ENCODE peak calls at places on chromosomes 1 and 21, in seven cellular contexts. P is psoas muscle, L is IMR-90, D is heart left ventricle, X is tibial artery, Q is ovary, V is fibroblast of lung. G is an unnamed sample.

GRCh38 chr1:207910678-207911354 is at the start of gene CD34:
- DNase-seq in P (peak; percentile 75), L (no peak), D (peak; percentile 84), X (peak; percentile 53), Q (peak; percentile 40), V (no peak), G (no peak)

GRCh38 chr1:24134376-24134775 is 8.6 kb downstream of the IL22RA1 start:
- DNase-seq in P (no peak), L (no peak), D (no peak), X (no peak), Q (no peak), V (no peak), G (peak; percentile 15)

GRCh38 chr1:63152572-63152971 is 169.8 kb upstream of the FOXD3 start:
- DNase-seq in P (no peak), L (no peak), D (no peak), X (no peak), Q (no peak), V (no peak), G (no peak)

GRCh38 chr21:27045281-27045985 is 78.5 kb upstream of the ADAMTS5 start:
- DNase-seq in P (no peak), L (no peak), D (no peak), X (no peak), Q (no peak), V (peak; percentile 27), G (no peak)

GRCh38 chr1:243407284-243408018 is 151.6 kb downstream of the SDCCAG8 start:
- DNase-seq in P (no peak), L (peak; percentile 64), D (no peak), X (no peak), Q (no peak), V (peak; percentile 37), G (no peak)

GRCh38 chr1:208165659-208166058 is 78.5 kb downstream of the PLXNA2 start:
- DNase-seq in P (no peak), L (peak; percentile 5), D (peak; percentile 55), X (no peak), Q (no peak), V (no peak), G (no peak)

GRCh38 chr1:19250629-19251304 is 557 bp downstream of the EMC1 start:
- DNase-seq in P (no peak), L (no peak), D (no peak), X (no peak), Q (no peak), V (no peak), G (no peak)

GRCh38 chr1:113630340-113631327 is 128.7 kb downstream of the PHTF1 start:
- DNase-seq in P (no peak), L (no peak), D (no peak), X (no peak), Q (no peak), V (no peak), G (no peak)

GRCh38 chr1:150621497-150622113 is 7.8 kb downstream of the ENSA start:
- DNase-seq in P (peak; percentile 59), L (peak; percentile 79), D (peak; percentile 47), X (peak; percentile 70), Q (peak; percentile 32), V (peak; percentile 84), G (peak; percentile 58)

GRCh38 chr1:84598846-84599741 is 24.9 kb upstream of the CTBS start:
- DNase-seq in P (no peak), L (peak; percentile 90), D (no peak), X (no peak), Q (no peak), V (peak; percentile 86), G (no peak)

GRCh38 chr1:221698579-221699349 is 43.1 kb downstream of the DUSP10 start:
- DNase-seq in P (no peak), L (no peak), D (no peak), X (no peak), Q (no peak), V (no peak), G (no peak)

GRCh38 chr1:246199086-246199485 is 308.0 kb downstream of the SMYD3 start:
- DNase-seq in P (no peak), L (no peak), D (no peak), X (no peak), Q (no peak), V (no peak), G (no peak)

GRCh38 chr21:39220150-39220549 is 36.9 kb upstream of the PSMG1 start:
- DNase-seq in P (no peak), L (no peak), D (no peak), X (no peak), Q (no peak), V (no peak), G (no peak)

GRCh38 chr1:55868026-55868425 is 652.9 kb upstream of the USP24 start:
- DNase-seq in P (no peak), L (peak; percentile 50), D (no peak), X (no peak), Q (no peak), V (peak; percentile 44), G (no peak)

GRCh38 chr21:36804867-36805611 is 106.1 kb downstream of the SIM2 start:
- DNase-seq in P (no peak), L (no peak), D (no peak), X (no peak), Q (no peak), V (no peak), G (no peak)

GRCh38 chr1:220827445-220828210 is 40.9 kb downstream of the MTARC1 start:
- DNase-seq in P (no peak), L (no peak), D (no peak), X (no peak), Q (no peak), V (no peak), G (no peak)

GRCh38 chr21:46621457-46622182 is 13.9 kb upstream of the PRMT2 start:
- DNase-seq in P (no peak), L (no peak), D (no peak), X (no peak), Q (no peak), V (no peak), G (no peak)

GRCh38 chr1:172279951-172280350 is 140.5 kb upstream of the C1orf105 start:
- DNase-seq in P (no peak), L (peak; percentile 45), D (no peak), X (no peak), Q (no peak), V (peak; percentile 9), G (no peak)

DNA sequence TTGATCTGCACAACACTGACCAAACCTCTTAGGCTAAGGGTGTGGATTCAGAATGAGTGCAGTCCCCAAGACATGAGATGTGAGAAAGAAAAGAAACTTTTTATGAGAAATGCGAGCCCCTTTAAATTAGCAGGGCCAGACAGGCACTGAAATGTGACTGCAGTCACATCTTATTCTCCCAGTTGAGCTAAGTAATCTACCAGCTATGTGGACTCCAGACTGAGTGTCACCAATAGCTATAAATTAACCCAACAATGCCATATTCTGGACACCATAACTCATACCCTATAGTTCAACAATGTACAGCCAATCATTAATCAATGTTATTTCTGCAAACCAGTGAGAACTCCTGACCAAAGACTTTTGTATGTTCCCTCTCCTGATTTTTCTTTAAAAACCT is 153.2 kb downstream of the COQ8A start:
- DNase-seq in P (no peak), L (no peak), D (no peak), X (no peak), Q (no peak), V (no peak), G (no peak)
- H3K4me1 ChIP-seq in P (no peaks in the 10 kb centered on the region), L (peaks cover 7% of the 10 kb centered on the region), D (peaks cover 3% of the 10 kb centered on the region), X (no peaks in the 10 kb centered on the region), Q (peaks cover 3% of the 10 kb centered on the region), V (no peaks in the 10 kb centered on the region), G (peaks cover 17% of the 10 kb centered on the region)

GRCh38 chr1:97433094-97433493 is 487.7 kb downstream of the DPYD start:
- DNase-seq in P (no peak), L (no peak), D (no peak), X (no peak), Q (no peak), V (no peak), G (no peak)
- H3K4me3 ChIP-seq in P (no peak overlapping the region), L (no peak overlapping the region), D (no peak overlapping the region), X (no peak overlapping the region), Q (no peak overlapping the region), V (no peak overlapping the region), G (no peak overlapping the region)

GRCh38 chr1:156684227-156684782 is 7.1 kb upstream of the NES start:
- DNase-seq in P (no peak), L (peak; percentile 76), D (no peak), X (no peak), Q (no peak), V (no peak), G (no peak)
- TF ChIP-seq CTCF in P (no peak), L (no peak), D (no peak), X (no peak), Q (no peak), V (no peak), G (no peak)

GRCh38 chr21:45085700-45086099 is 11.3 kb downstream of the ADARB1 start:
- DNase-seq in P (no peak), L (no peak), D (no peak), X (no peak), Q (no peak), V (no peak), G (no peak)
- H3K4me1 ChIP-seq in P (peaks cover 3% of the 10 kb centered on the region), L (peaks cover 26% of the 10 kb centered on the region), D (peaks cover 15% of the 10 kb centered on the region), X (peaks cover 61% of the 10 kb centered on the region), Q (no peaks in the 10 kb centered on the region), V (peaks cover 5% of the 10 kb centered on the region), G (no peaks in the 10 kb centered on the region)

GRCh38 chr1:206704239-206704638 is 19.5 kb downstream of the MAPKAPK2 start:
- DNase-seq in P (no peak), L (no peak), D (no peak), X (no peak), Q (no peak), V (no peak), G (no peak)

GRCh38 chr1:206706298-206706791 is 21.6 kb downstream of the MAPKAPK2 start:
- DNase-seq in P (peak; percentile 69), L (peak; percentile 92), D (peak; percentile 54), X (peak; percentile 75), Q (no peak), V (peak; percentile 88), G (no peak)

GRCh38 chr1:206705187-206705586 is 20.5 kb downstream of the MAPKAPK2 start:
- DNase-seq in P (peak; percentile 86), L (peak; percentile 89), D (peak; percentile 56), X (peak; percentile 75), Q (no peak), V (peak; percentile 79), G (no peak)

GRCh38 chr1:206706806-206707205 is 22.1 kb downstream of the MAPKAPK2 start:
- DNase-seq in P (no peak), L (no peak), D (no peak), X (no peak), Q (no peak), V (no peak), G (no peak)

GRCh38 chr1:206705744-206706297 is 21.1 kb downstream of the MAPKAPK2 start:
- DNase-seq in P (no peak), L (no peak), D (no peak), X (no peak), Q (no peak), V (no peak), G (no peak)
- H3K4me3 ChIP-seq in P (peak overlapping the region; percentile 16), L (no peak overlapping the region), D (no peak overlapping the region), X (no peak overlapping the region), Q (no peak overlapping the region), V (no peak overlapping the region), G (no peak overlapping the region)